ENCODE peak calls at places on chromosomes 3 and 15, in seven cellular contexts. O, B, S, A, X, G and P are unnamed samples.

GRCh38 chr3:156579427-156579851 is 24.5 kb upstream of the SSR3 start:
- DNase-seq in O (no peak), B (no peak), S (no peak), A (no peak), X (no peak), G (no peak), P (no peak)

GRCh38 chr15:27764339-27764738 is 334.8 kb downstream of the OCA2 start:
- DNase-seq in O (no peak), B (no peak), S (no peak), A (no peak), X (no peak), G (no peak), P (no peak)

GRCh38 chr15:31371520-31372240 is 45.0 kb downstream of the KLF13 start:
- DNase-seq in O (no peak), B (no peak), S (no peak), A (no peak), X (no peak), G (no peak), P (no peak)

GRCh38 chr3:78580691-78581090 is 1187.1 kb downstream of the ROBO1 start:
- DNase-seq in O (no peak), B (no peak), S (no peak), A (no peak), X (peak; percentile 30), G (no peak), P (no peak)

GRCh38 chr15:66798426-66799061 is 96.5 kb downstream of the SMAD6 start:
- DNase-seq in O (no peak), B (no peak), S (peak; percentile 67), A (no peak), X (peak; percentile 84), G (peak; percentile 34), P (no peak)

GRCh38 chr3:71103430-71103881 is 480.1 kb downstream of the FOXP1 start:
- DNase-seq in O (no peak), B (peak; percentile 70), S (peak; percentile 69), A (no peak), X (peak; percentile 92), G (peak; percentile 78), P (no peak)

GRCh38 chr15:38300395-38300794 is 47.8 kb downstream of the SPRED1 start:
- DNase-seq in O (no peak), B (no peak), S (no peak), A (no peak), X (peak; percentile 34), G (peak; percentile 48), P (no peak)

GRCh38 chr3:197030379-197031314 is 1.0 kb upstream of the MELTF start:
- DNase-seq in O (no peak), B (no peak), S (no peak), A (no peak), X (peak; percentile 37), G (no peak), P (no peak)

GRCh38 chr3:55591893-55592292 is 104.8 kb upstream of the WNT5A start:
- DNase-seq in O (no peak), B (no peak), S (no peak), A (no peak), X (peak; percentile 51), G (no peak), P (no peak)

GRCh38 chr3:66107855-66108254 is 69.1 kb upstream of the MAGI1 start:
- DNase-seq in O (no peak), B (no peak), S (peak; percentile 15), A (no peak), X (peak; percentile 73), G (peak; percentile 94), P (no peak)

GRCh38 chr3:136381051-136381450 is 130.9 kb downstream of the PCCB start:
- DNase-seq in O (no peak), B (no peak), S (no peak), A (no peak), X (peak; percentile 34), G (no peak), P (no peak)

GRCh38 chr3:58683001-58683845 is 16.6 kb upstream of the FAM3D start:
- DNase-seq in O (no peak), B (no peak), S (no peak), A (no peak), X (peak; percentile 73), G (no peak), P (no peak)